ENCODE peak calls at places on chromosome 14, in seven cellular contexts. F is K562, D is HL-60, O is Panc1, Y is breast epithelium, L is GM12891, B is GM12892. G is an unnamed sample.

GRCh38 chr14:96088131-96088880 is 49.1 kb downstream of the C14orf132 start:
- DNase-seq in F (no peak), D (no peak), O (no peak), Y (no peak), L (no peak), B (no peak), G (no peak)

GRCh38 chr14:95341564-95341963 is 21.9 kb upstream of the CLMN start:
- DNase-seq in F (no peak), D (no peak), O (no peak), Y (no peak), L (no peak), B (no peak), G (no peak)

GRCh38 chr14:32512813-32513212 is 183.7 kb downstream of the AKAP6 start:
- DNase-seq in F (no peak), D (no peak), O (no peak), Y (no peak), L (no peak), B (no peak), G (no peak)

GRCh38 chr14:21924479-21924878 is 250.9 kb upstream of the OR4E1 start:
- DNase-seq in F (no peak), D (no peak), O (no peak), Y (no peak), L (no peak), B (no peak), G (no peak)

GRCh38 chr14:33457021-33457420 is 493.9 kb downstream of the EGLN3 start:
- DNase-seq in F (no peak), D (no peak), O (no peak), Y (no peak), L (no peak), B (no peak), G (no peak)

GRCh38 chr14:100686858-100687257 is 39.8 kb upstream of the DLK1 start:
- DNase-seq in F (no peak), D (no peak), O (no peak), Y (no peak), L (no peak), B (no peak), G (no peak)

GRCh38 chr14:100374891-100375272 is 51.7 kb downstream of the SLC25A47 start:
- DNase-seq in F (peak; percentile 17), D (no peak), O (no peak), Y (no peak), L (no peak), B (no peak), G (no peak)

GRCh38 chr14:33915682-33916081 is 35.2 kb downstream of the EGLN3 start:
- DNase-seq in F (no peak), D (no peak), O (no peak), Y (no peak), L (no peak), B (no peak), G (no peak)

GRCh38 chr14:65961004-65961403 is 525.2 kb upstream of the CCDC196 start:
- DNase-seq in F (peak; percentile 64), D (no peak), O (peak; percentile 10), Y (no peak), L (peak; percentile 31), B (peak; percentile 13), G (no peak)

GRCh38 chr14:70254476-70254961 is 65.8 kb upstream of the SLC8A3 start:
- DNase-seq in F (peak; percentile 67), D (no peak), O (no peak), Y (peak; percentile 25), L (no peak), B (no peak), G (no peak)
- TF ChIP-seq POLR2AphosphoS5 in F (no peak), D (no peak), O (no peak), Y (no peak), L (no peak), B (no peak), G (no peak)

GRCh38 chr14:52048132-52048531 is 20.7 kb downstream of the NID2 start:
- DNase-seq in F (no peak), D (no peak), O (no peak), Y (no peak), L (no peak), B (no peak), G (no peak)
- TF ChIP-seq POLR2AphosphoS5 in F (no peak), D (no peak), O (no peak), Y (no peak), L (no peak), B (no peak), G (no peak)

DNA sequence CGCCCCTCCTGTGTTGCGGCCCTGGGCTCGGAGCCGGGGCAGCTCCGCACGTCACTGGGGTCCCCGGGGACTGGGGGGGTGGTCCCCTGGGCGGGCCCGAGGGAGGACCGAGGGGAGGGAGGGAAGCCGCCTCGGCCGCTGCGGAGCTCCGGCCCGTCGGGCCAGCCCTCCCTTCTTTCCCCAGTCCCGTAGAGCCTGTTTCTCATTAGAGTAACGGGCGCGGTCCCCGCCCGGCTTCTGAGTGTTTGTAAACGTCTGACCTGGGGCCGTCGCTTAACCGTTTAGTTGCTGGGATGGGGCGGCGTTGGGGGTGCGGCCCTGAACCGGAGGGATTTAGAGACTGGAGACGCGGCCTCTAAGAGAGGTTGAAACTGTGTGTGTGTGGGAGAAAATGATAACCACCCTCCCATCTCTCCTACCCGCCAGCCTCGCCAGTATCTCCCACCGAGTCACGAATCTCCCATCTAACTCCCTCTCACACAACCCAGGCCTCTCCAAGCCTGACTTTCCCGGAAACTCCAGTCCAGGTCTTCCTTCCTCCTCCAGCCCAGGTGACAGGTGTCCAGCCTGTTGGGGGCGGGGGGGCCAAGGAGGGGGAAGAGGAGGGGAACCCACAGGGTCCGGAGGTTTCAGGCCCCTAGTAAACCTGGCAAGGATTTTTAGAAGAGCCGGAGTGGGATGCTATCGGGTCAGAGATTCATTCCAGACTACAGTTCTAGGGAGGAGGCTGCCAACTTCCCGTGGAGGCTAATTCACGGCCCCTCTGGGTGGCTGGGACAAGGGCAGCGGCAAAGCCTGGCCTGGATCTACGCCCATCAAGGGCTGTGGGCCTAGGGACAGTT is 1.1 kb upstream of the NFATC4 start:
- DNase-seq in F (peak; percentile 77), D (no peak), O (no peak), Y (peak; percentile 90), L (peak; percentile 74), B (peak; percentile 65), G (peak; percentile 95)
- TF ChIP-seq POLR2AphosphoS5 in F (no peak), D (no peak), O (no peak), Y (peak; percentile 59), L (no peak), B (no peak), G (peak; percentile 45)

GRCh38 chr14:97354119-97354722 is 557.0 kb downstream of the VRK1 start:
- DNase-seq in F (no peak), D (no peak), O (no peak), Y (no peak), L (no peak), B (no peak), G (no peak)
- TF ChIP-seq POLR2AphosphoS5 in F (no peak), D (no peak), O (no peak), Y (no peak), L (no peak), B (no peak), G (no peak)